ENCODE peak calls at places on chromosomes 6 and 20, in five cellular contexts. H is uterus; F is breast epithelium; Z is CD8-positive, alpha-beta T cell; M is mammary epithelial cell. R is an unnamed sample.

GRCh38 chr6:45001663-45002062 is 326.5 kb upstream of the RUNX2 start:
- DNase-seq in F (no peak), M (no peak), Z (no peak), H (no peak), R (no peak)

GRCh38 chr6:1436334-1437306 is 47.2 kb downstream of the FOXF2 start:
- DNase-seq in H (no peak), Z (no peak), M (peak; percentile 62), F (no peak), R (no peak)

GRCh38 chr20:5041433-5041832 is 40.1 kb upstream of the SLC23A2 start:
- DNase-seq in Z (no peak), M (no peak), H (no peak), F (no peak), R (no peak)

GRCh38 chr20:38155811-38156210 is 9.3 kb downstream of the TGM2 start:
- DNase-seq in H (no peak), F (no peak), M (no peak), Z (no peak), R (no peak)

GRCh38 chr6:155038527-155038926 is 43.4 kb downstream of the TIAM2 start:
- DNase-seq in M (no peak), Z (no peak), H (no peak), F (no peak), R (no peak)

GRCh38 chr6:157764346-157765068 is 58.5 kb upstream of the SNX9 start:
- DNase-seq in H (peak; percentile 84), Z (peak; percentile 57), M (peak; percentile 100), F (peak; percentile 93), R (peak; percentile 69)

GRCh38 chr6:13741358-13741757 is 29.7 kb upstream of the RANBP9 start:
- DNase-seq in Z (no peak), F (no peak), M (no peak), H (no peak), R (no peak)

GRCh38 chr6:2630362-2630761 is 120.4 kb downstream of the MYLK4 start:
- DNase-seq in Z (no peak), F (no peak), M (peak; percentile 95), H (no peak), R (no peak)

GRCh38 chr6:16236648-16237199 is 1.7 kb upstream of the GMPR start:
- DNase-seq in F (peak; percentile 47), Z (no peak), M (peak; percentile 37), H (no peak), R (no peak)

GRCh38 chr6:108161724-108162282 is 4.0 kb upstream of the NR2E1 start:
- DNase-seq in M (no peak), F (no peak), Z (no peak), H (no peak), R (no peak)

GRCh38 chr20:48463096-48463710 is 364.6 kb downstream of the PREX1 start:
- DNase-seq in M (no peak), Z (no peak), F (no peak), H (no peak), R (no peak)

GRCh38 chr6:154928325-154928922 is 66.7 kb upstream of the TIAM2 start:
- DNase-seq in H (peak; percentile 24), Z (peak; percentile 14), M (peak; percentile 42), F (no peak), R (peak; percentile 13)

GRCh38 chr6:28947831-28948270 is 24.1 kb upstream of the TRIM27 start:
- DNase-seq in M (peak; percentile 67), H (no peak), F (no peak), Z (no peak), R (no peak)

DNA sequence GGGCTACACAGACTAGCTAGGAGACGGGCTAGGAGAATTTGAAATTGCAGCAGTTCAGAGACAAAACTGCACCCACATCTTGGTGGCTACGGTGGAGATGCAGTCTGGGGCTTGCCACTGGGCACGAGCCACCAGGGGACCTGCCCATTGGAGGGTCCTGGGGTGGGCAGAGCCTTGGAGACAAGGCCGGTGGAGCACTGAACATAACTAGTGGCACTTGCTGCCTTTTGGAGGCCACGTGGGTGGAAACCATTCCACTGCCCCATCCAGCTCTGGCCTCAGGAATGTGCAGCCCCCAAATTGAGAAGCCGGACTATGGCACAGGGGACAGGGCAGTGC is 113.4 kb downstream of the NFATC2 start:
- DNase-seq in M (no peak), F (no peak), H (no peak), Z (no peak), R (no peak)
- H3K9me3 ChIP-seq in M (no peaks in the 10 kb centered on the region), F (no peaks in the 10 kb centered on the region), H (no peaks in the 10 kb centered on the region), Z (no peaks in the 10 kb centered on the region), R (no peaks in the 10 kb centered on the region)

GRCh38 chr20:60935971-60936370 is 316.1 kb upstream of the CDH4 start:
- DNase-seq in M (no peak), H (no peak), F (no peak), Z (no peak), R (no peak)

GRCh38 chr20:60934724-60935123 is 317.3 kb upstream of the CDH4 start:
- DNase-seq in F (no peak), Z (no peak), H (no peak), M (no peak), R (no peak)

GRCh38 chr20:60928341-60928740 is 323.7 kb upstream of the CDH4 start:
- DNase-seq in H (no peak), F (no peak), M (no peak), Z (no peak), R (no peak)

GRCh38 chr20:60930023-60930790 is 321.9 kb upstream of the CDH4 start:
- DNase-seq in F (no peak), M (no peak), H (no peak), Z (no peak), R (no peak)

GRCh38 chr20:60931691-60932090 is 320.4 kb upstream of the CDH4 start:
- DNase-seq in H (no peak), M (no peak), F (no peak), Z (no peak), R (no peak)
- H3K9me3 ChIP-seq in H (no peaks in the 10 kb centered on the region), M (no peaks in the 10 kb centered on the region), F (no peaks in the 10 kb centered on the region), Z (no peaks in the 10 kb centered on the region), R (no peaks in the 10 kb centered on the region)

GRCh38 chr6:168700880-168701279 is 259.9 kb downstream of the SMOC2 start:
- DNase-seq in F (no peak), H (no peak), M (no peak), Z (no peak), R (no peak)
- H3K9me3 ChIP-seq in F (no peaks in the 10 kb centered on the region), H (no peaks in the 10 kb centered on the region), M (peaks cover 31% of the 10 kb centered on the region), Z (no peaks in the 10 kb centered on the region), R (no peaks in the 10 kb centered on the region)

DNA sequence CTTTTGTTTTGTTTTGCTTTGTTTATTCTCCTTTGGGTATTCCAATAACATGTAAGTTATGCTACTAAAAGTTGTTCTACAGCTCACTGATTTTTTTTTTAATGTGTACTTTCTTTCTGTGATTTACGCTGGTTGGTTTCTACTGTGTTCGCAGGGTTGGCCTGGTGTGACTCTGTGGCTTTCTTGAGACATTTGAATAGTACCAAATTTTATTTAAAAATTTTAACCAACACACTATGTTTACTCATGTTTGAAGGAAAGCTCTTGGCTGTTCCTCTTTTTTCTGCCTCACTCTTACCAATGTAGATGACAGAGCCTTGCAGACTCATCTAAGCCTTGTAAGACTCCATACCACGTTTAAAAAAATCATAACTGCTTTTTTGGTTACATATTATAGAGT is 1784.9 kb upstream of the DEFB115 start:
- DNase-seq in Z (no peak), M (no peak), F (no peak), H (no peak), R (no peak)
- H3K9me3 ChIP-seq in Z (no peaks in the 10 kb centered on the region), M (peaks cover 4% of the 10 kb centered on the region), F (no peaks in the 10 kb centered on the region), H (no peaks in the 10 kb centered on the region), R (no peaks in the 10 kb centered on the region)

GRCh38 chr6:7730852-7731251 is 5.0 kb downstream of the BMP6 start:
- DNase-seq in Z (no peak), M (peak; percentile 39), H (no peak), F (no peak), R (no peak)

GRCh38 chr6:7730411-7730810 is 4.5 kb downstream of the BMP6 start:
- DNase-seq in F (no peak), M (no peak), Z (no peak), H (no peak), R (no peak)

GRCh38 chr6:7730003-7730402 is 4.1 kb downstream of the BMP6 start:
- DNase-seq in F (no peak), M (no peak), Z (no peak), H (no peak), R (no peak)

GRCh38 chr6:7732219-7732618 is 6.3 kb downstream of the BMP6 start:
- DNase-seq in M (no peak), F (no peak), H (no peak), Z (no peak), R (no peak)

GRCh38 chr6:7731289-7731688 is 5.4 kb downstream of the BMP6 start:
- DNase-seq in H (no peak), F (no peak), M (no peak), Z (no peak), R (no peak)
- H3K9me3 ChIP-seq in H (no peaks in the 10 kb centered on the region), F (no peaks in the 10 kb centered on the region), M (no peaks in the 10 kb centered on the region), Z (no peaks in the 10 kb centered on the region), R (no peaks in the 10 kb centered on the region)

GRCh38 chr20:31440012-31440659 is at the start of gene DEFB123:
- DNase-seq in H (no peak), F (no peak), Z (no peak), M (no peak), R (no peak)
- H3K9me3 ChIP-seq in H (no peaks in the 10 kb centered on the region), F (no peaks in the 10 kb centered on the region), Z (no peaks in the 10 kb centered on the region), M (no peaks in the 10 kb centered on the region), R (no peaks in the 10 kb centered on the region)

GRCh38 chr6:161134550-161135298 is 139.1 kb downstream of the AGPAT4 start:
- DNase-seq in H (no peak), F (no peak), M (no peak), Z (no peak), R (no peak)
- H3K9me3 ChIP-seq in H (no peaks in the 10 kb centered on the region), F (no peaks in the 10 kb centered on the region), M (peaks cover 7% of the 10 kb centered on the region), Z (no peaks in the 10 kb centered on the region), R (no peaks in the 10 kb centered on the region)

DNA sequence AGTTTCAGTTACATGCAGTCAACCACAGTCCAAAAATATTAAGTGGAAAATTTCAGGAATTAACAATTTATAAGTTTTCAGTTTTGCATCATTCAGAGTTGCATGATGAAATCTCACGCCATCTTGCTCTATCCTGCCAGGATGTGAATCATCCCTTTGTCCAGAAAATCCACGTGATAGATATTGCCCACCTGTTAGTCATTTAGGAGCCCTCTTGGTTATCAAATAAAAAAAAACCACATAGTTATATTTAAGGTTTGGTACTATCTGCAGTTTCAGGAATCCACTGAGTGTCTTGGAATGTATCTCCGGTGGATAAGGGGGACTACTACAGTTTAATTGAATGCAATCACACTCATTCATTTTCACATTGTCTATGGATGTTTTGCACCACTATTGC is 1249.0 kb upstream of the CITED2 start:
- DNase-seq in F (no peak), H (no peak), M (peak; percentile 71), Z (no peak), R (no peak)
- H3K9me3 ChIP-seq in F (peaks cover 14% of the 10 kb centered on the region), H (no peaks in the 10 kb centered on the region), M (peaks cover 12% of the 10 kb centered on the region), Z (no peaks in the 10 kb centered on the region), R (no peaks in the 10 kb centered on the region)

GRCh38 chr6:89585156-89585555 is 53.4 kb downstream of the LYRM2 start:
- DNase-seq in H (no peak), M (no peak), F (no peak), Z (no peak), R (no peak)
- H3K9me3 ChIP-seq in H (no peaks in the 10 kb centered on the region), M (no peaks in the 10 kb centered on the region), F (no peaks in the 10 kb centered on the region), Z (no peaks in the 10 kb centered on the region), R (no peaks in the 10 kb centered on the region)

R was measured in T-helper 17 cell.